ENCODE peak calls at places on chromosomes 11 and 22, in five cellular contexts. One of them, this sample, is unnamed.

GRCh38 chr11:13169709-13170108 is 107.9 kb upstream of the BMAL1 start:
- DNase-seq in AG20443: peak
- DNase-seq in NCI-H1092 treated with DMSO at 0.1 percent for 48 hours: no peak
- DNase-seq in body of pancreas: no peak
- DNase-seq in stimulated activated CD4-positive, alpha-beta T cell treated with anti-CD3 and anti-CD28 coated beads, Interleukin-1b, Interleukin-23, amount 100 ng/mL, for 1 hour: no peak
- DNase-seq in this sample: peak

GRCh38 chr22:50578776-50579310 is 616 bp upstream of the CPT1B start:
- DNase-seq in AG20443: no peak
- DNase-seq in NCI-H1092 treated with DMSO at 0.1 percent for 48 hours: no peak
- DNase-seq in body of pancreas: no peak
- DNase-seq in stimulated activated CD4-positive, alpha-beta T cell treated with anti-CD3 and anti-CD28 coated beads, Interleukin-1b, Interleukin-23, amount 100 ng/mL, for 1 hour: no peak
- DNase-seq in this sample: peak

GRCh38 chr22:50015451-50016307 is 3.1 kb upstream of the IL17REL start:
- DNase-seq in AG20443: no peak
- DNase-seq in NCI-H1092 treated with DMSO at 0.1 percent for 48 hours: no peak
- DNase-seq in body of pancreas: no peak
- DNase-seq in stimulated activated CD4-positive, alpha-beta T cell treated with anti-CD3 and anti-CD28 coated beads, Interleukin-1b, Interleukin-23, amount 100 ng/mL, for 1 hour: no peak
- DNase-seq in this sample: no peak

GRCh38 chr11:91305402-91305801 is 919.2 kb upstream of the FAT3 start:
- DNase-seq in AG20443: no peak
- DNase-seq in NCI-H1092 treated with DMSO at 0.1 percent for 48 hours: no peak
- DNase-seq in body of pancreas: no peak
- DNase-seq in stimulated activated CD4-positive, alpha-beta T cell treated with anti-CD3 and anti-CD28 coated beads, Interleukin-1b, Interleukin-23, amount 100 ng/mL, for 1 hour: no peak
- DNase-seq in this sample: no peak

GRCh38 chr22:27681037-27681436 is 120.5 kb downstream of the MN1 start:
- DNase-seq in AG20443: no peak
- DNase-seq in NCI-H1092 treated with DMSO at 0.1 percent for 48 hours: no peak
- DNase-seq in body of pancreas: no peak
- DNase-seq in stimulated activated CD4-positive, alpha-beta T cell treated with anti-CD3 and anti-CD28 coated beads, Interleukin-1b, Interleukin-23, amount 100 ng/mL, for 1 hour: no peak
- DNase-seq in this sample: no peak

GRCh38 chr11:113188433-113188834 is 125.9 kb upstream of the TTC12 start:
- DNase-seq in AG20443: no peak
- DNase-seq in NCI-H1092 treated with DMSO at 0.1 percent for 48 hours: no peak
- DNase-seq in body of pancreas: no peak
- DNase-seq in stimulated activated CD4-positive, alpha-beta T cell treated with anti-CD3 and anti-CD28 coated beads, Interleukin-1b, Interleukin-23, amount 100 ng/mL, for 1 hour: no peak
- DNase-seq in this sample: no peak

GRCh38 chr22:43714104-43714503 is 98.0 kb downstream of the EFCAB6 start:
- DNase-seq in AG20443: no peak
- DNase-seq in NCI-H1092 treated with DMSO at 0.1 percent for 48 hours: no peak
- DNase-seq in body of pancreas: no peak
- DNase-seq in stimulated activated CD4-positive, alpha-beta T cell treated with anti-CD3 and anti-CD28 coated beads, Interleukin-1b, Interleukin-23, amount 100 ng/mL, for 1 hour: no peak
- DNase-seq in this sample: no peak

GRCh38 chr11:13134886-13135285 is 125.8 kb downstream of the RASSF10 start:
- DNase-seq in AG20443: no peak
- DNase-seq in NCI-H1092 treated with DMSO at 0.1 percent for 48 hours: peak
- DNase-seq in body of pancreas: no peak
- DNase-seq in stimulated activated CD4-positive, alpha-beta T cell treated with anti-CD3 and anti-CD28 coated beads, Interleukin-1b, Interleukin-23, amount 100 ng/mL, for 1 hour: no peak
- DNase-seq in this sample: no peak

GRCh38 chr22:49946612-49947295 is 13.8 kb upstream of the PIM3 start:
- DNase-seq in AG20443: no peak
- DNase-seq in NCI-H1092 treated with DMSO at 0.1 percent for 48 hours: no peak
- DNase-seq in body of pancreas: no peak
- DNase-seq in stimulated activated CD4-positive, alpha-beta T cell treated with anti-CD3 and anti-CD28 coated beads, Interleukin-1b, Interleukin-23, amount 100 ng/mL, for 1 hour: no peak
- DNase-seq in this sample: no peak

GRCh38 chr22:40709752-40710413 is 30.6 kb downstream of the MCHR1 start:
- DNase-seq in AG20443: peak
- DNase-seq in NCI-H1092 treated with DMSO at 0.1 percent for 48 hours: peak
- DNase-seq in body of pancreas: no peak
- DNase-seq in stimulated activated CD4-positive, alpha-beta T cell treated with anti-CD3 and anti-CD28 coated beads, Interleukin-1b, Interleukin-23, amount 100 ng/mL, for 1 hour: no peak
- DNase-seq in this sample: peak

GRCh38 chr11:60934790-60935605 is 10.7 kb downstream of the TMEM132A start:
- DNase-seq in AG20443: no peak
- DNase-seq in NCI-H1092 treated with DMSO at 0.1 percent for 48 hours: no peak
- DNase-seq in body of pancreas: no peak
- DNase-seq in stimulated activated CD4-positive, alpha-beta T cell treated with anti-CD3 and anti-CD28 coated beads, Interleukin-1b, Interleukin-23, amount 100 ng/mL, for 1 hour: no peak
- DNase-seq in this sample: no peak

GRCh38 chr11:28476053-28476452 is 367.9 kb downstream of the METTL15 start:
- DNase-seq in AG20443: no peak
- DNase-seq in NCI-H1092 treated with DMSO at 0.1 percent for 48 hours: peak
- DNase-seq in body of pancreas: no peak
- DNase-seq in stimulated activated CD4-positive, alpha-beta T cell treated with anti-CD3 and anti-CD28 coated beads, Interleukin-1b, Interleukin-23, amount 100 ng/mL, for 1 hour: no peak
- DNase-seq in this sample: no peak

GRCh38 chr11:120608760-120609211 is 97.2 kb downstream of the GRIK4 start:
- DNase-seq in AG20443: peak
- DNase-seq in NCI-H1092 treated with DMSO at 0.1 percent for 48 hours: peak
- DNase-seq in body of pancreas: peak
- DNase-seq in stimulated activated CD4-positive, alpha-beta T cell treated with anti-CD3 and anti-CD28 coated beads, Interleukin-1b, Interleukin-23, amount 100 ng/mL, for 1 hour: no peak
- DNase-seq in this sample: peak

This sample was measured in GM23248.